ENCODE peak calls at places on chromosomes 1 and 21, in ten cellular contexts. R, X, F, S, Y, V, Q, M, B and A are unnamed samples.

GRCh38 chr1:68045511-68046180 is 4.8 kb downstream of the DIRAS3 start:
- DNase-seq in R (no peak), X (no peak), F (no peak), S (no peak), Y (no peak), V (no peak), Q (no peak), M (no peak), B (no peak), A (no peak)

GRCh38 chr21:46156678-46157077 is 1.3 kb upstream of the FTCD start:
- DNase-seq in R (peak; percentile 19), X (no peak), F (no peak), S (no peak), Y (no peak), V (no peak), Q (no peak), M (no peak), B (no peak), A (no peak)

GRCh38 chr1:204130989-204131892 is 20.6 kb downstream of the ETNK2 start:
- DNase-seq in R (no peak), X (no peak), F (peak; percentile 25), S (peak; percentile 7), Y (no peak), V (no peak), Q (no peak), M (peak; percentile 92), B (peak; percentile 85), A (peak; percentile 41)

GRCh38 chr1:60132985-60133673 is 59.6 kb upstream of the C1orf87 start:
- DNase-seq in R (no peak), X (no peak), F (no peak), S (peak; percentile 79), Y (no peak), V (no peak), Q (no peak), M (peak; percentile 94), B (peak; percentile 76), A (no peak)

GRCh38 chr1:22105611-22106207 is 37.2 kb downstream of the WNT4 start:
- DNase-seq in R (no peak), X (no peak), F (peak; percentile 38), S (peak; percentile 65), Y (no peak), V (no peak), Q (no peak), M (peak; percentile 79), B (peak; percentile 69), A (no peak)

GRCh38 chr1:92326681-92327080 is 27.8 kb downstream of the RPAP2 start:
- DNase-seq in R (no peak), X (no peak), F (no peak), S (no peak), Y (no peak), V (no peak), Q (no peak), M (no peak), B (no peak), A (no peak)

GRCh38 chr1:231694465-231695077 is 68.0 kb downstream of the DISC1 start:
- DNase-seq in R (no peak), X (no peak), F (no peak), S (no peak), Y (no peak), V (no peak), Q (no peak), M (no peak), B (no peak), A (no peak)

GRCh38 chr1:186082235-186082937 is 292.7 kb downstream of the TPR start:
- DNase-seq in R (peak; percentile 92), X (peak; percentile 17), F (no peak), S (peak; percentile 99), Y (no peak), V (peak; percentile 27), Q (no peak), M (no peak), B (peak; percentile 93), A (peak; percentile 87)

GRCh38 chr1:111851552-111851951 is 95.9 kb downstream of the DDX20 start:
- DNase-seq in R (no peak), X (no peak), F (no peak), S (peak; percentile 55), Y (no peak), V (no peak), Q (no peak), M (no peak), B (no peak), A (no peak)

GRCh38 chr1:104953555-104953954 is 1203.9 kb downstream of the AMY1C start:
- DNase-seq in R (no peak), X (no peak), F (no peak), S (peak; percentile 9), Y (no peak), V (no peak), Q (no peak), M (no peak), B (no peak), A (no peak)

GRCh38 chr1:109792056-109792831 is 28.5 kb upstream of the EPS8L3 start:
- DNase-seq in R (peak; percentile 72), X (peak; percentile 73), F (peak; percentile 75), S (peak; percentile 87), Y (no peak), V (peak; percentile 35), Q (no peak), M (peak; percentile 93), B (peak; percentile 91), A (peak; percentile 95)

GRCh38 chr1:244338996-244339692 is 112.6 kb downstream of the ADSS2 start:
- DNase-seq in R (no peak), X (no peak), F (no peak), S (no peak), Y (no peak), V (no peak), Q (no peak), M (no peak), B (no peak), A (no peak)

GRCh38 chr1:203056516-203056915 is 29.3 kb downstream of the MYOG start:
- DNase-seq in R (no peak), X (no peak), F (no peak), S (no peak), Y (no peak), V (no peak), Q (no peak), M (no peak), B (no peak), A (no peak)

GRCh38 chr1:226482975-226483660 is 65.4 kb upstream of the STUM start:
- DNase-seq in R (no peak), X (no peak), F (no peak), S (no peak), Y (no peak), V (no peak), Q (no peak), M (no peak), B (peak; percentile 11), A (no peak)

GRCh38 chr1:157095091-157095490 is 4.5 kb downstream of the ETV3L start:
- DNase-seq in R (no peak), X (no peak), F (no peak), S (no peak), Y (no peak), V (no peak), Q (no peak), M (no peak), B (no peak), A (no peak)

GRCh38 chr1:81323862-81324261 is 476.9 kb upstream of the ADGRL2 start:
- DNase-seq in R (no peak), X (no peak), F (no peak), S (no peak), Y (no peak), V (no peak), Q (no peak), M (no peak), B (no peak), A (no peak)

GRCh38 chr1:248277876-248278275 is at the start of gene OR2T33:
- DNase-seq in R (no peak), X (no peak), F (no peak), S (no peak), Y (no peak), V (no peak), Q (no peak), M (no peak), B (no peak), A (no peak)

GRCh38 chr1:209199822-209200221 is 383.7 kb upstream of the CAMK1G start:
- DNase-seq in R (no peak), X (no peak), F (no peak), S (no peak), Y (no peak), V (no peak), Q (no peak), M (no peak), B (no peak), A (no peak)

GRCh38 chr1:201376464-201377374 is 761 bp downstream of the TNNT2 start:
- DNase-seq in R (peak; percentile 70), X (no peak), F (peak; percentile 77), S (no peak), Y (no peak), V (peak; percentile 62), Q (no peak), M (peak; percentile 11), B (peak; percentile 32), A (no peak)

GRCh38 chr1:229273507-229274232 is 2.8 kb downstream of the RAB4A start:
- DNase-seq in R (no peak), X (no peak), F (no peak), S (no peak), Y (no peak), V (no peak), Q (no peak), M (peak; percentile 29), B (peak; percentile 51), A (no peak)

GRCh38 chr1:113533061-113533460 is 142.7 kb downstream of the MAGI3 start:
- DNase-seq in R (no peak), X (no peak), F (no peak), S (no peak), Y (no peak), V (no peak), Q (no peak), M (no peak), B (no peak), A (no peak)

GRCh38 chr21:45769239-45769758 is 125.8 kb downstream of the PCBP3 start:
- DNase-seq in R (no peak), X (no peak), F (no peak), S (no peak), Y (no peak), V (no peak), Q (no peak), M (no peak), B (no peak), A (no peak)

GRCh38 chr1:116288201-116288598 is 84.8 kb upstream of the ATP1A1 start:
- DNase-seq in R (no peak), X (no peak), F (no peak), S (no peak), Y (no peak), V (no peak), Q (no peak), M (no peak), B (no peak), A (no peak)

GRCh38 chr1:234849824-234850223 is 239.8 kb upstream of the IRF2BP2 start:
- DNase-seq in R (no peak), X (no peak), F (no peak), S (no peak), Y (no peak), V (no peak), Q (no peak), M (no peak), B (no peak), A (no peak)

GRCh38 chr1:110213143-110213540 is 3.0 kb downstream of the KCNC4 start:
- DNase-seq in R (no peak), X (no peak), F (no peak), S (no peak), Y (no peak), V (no peak), Q (no peak), M (no peak), B (no peak), A (no peak)

GRCh38 chr1:30472526-30472925 is 250.9 kb downstream of the MATN1 start:
- DNase-seq in R (peak; percentile 24), X (no peak), F (no peak), S (no peak), Y (no peak), V (no peak), Q (no peak), M (no peak), B (no peak), A (no peak)

GRCh38 chr1:111199881-111200801 is at the start of gene DENND2D:
- DNase-seq in R (peak; percentile 82), X (peak; percentile 69), F (no peak), S (no peak), Y (peak; percentile 17), V (no peak), Q (peak; percentile 37), M (no peak), B (no peak), A (no peak)

GRCh38 chr1:156848461-156849150 is 10.3 kb downstream of the INSRR start:
- DNase-seq in R (peak; percentile 92), X (no peak), F (no peak), S (no peak), Y (peak; percentile 13), V (no peak), Q (peak; percentile 36), M (no peak), B (no peak), A (no peak)